ENCODE peak calls at places on chromosomes 4 and X, in four cellular contexts. S, D, Q and M are unnamed samples.
A peak's percentile ranks its signal among the peaks of the same experiment; 100 is the strongest.

GRCh38 chr4:76699911-76700310 is 198.0 kb downstream of the SOWAHB start:
- DNase-seq in S (no peak), D (no peak), Q (no peak), M (no peak)

GRCh38 chr4:10186228-10187214 is 69.9 kb upstream of the WDR1 start:
- DNase-seq in S (no peak), D (peak; percentile 81), Q (no peak), M (no peak)

GRCh38 chr4:8858925-8859210 is 12.8 kb downstream of the HMX1 start:
- DNase-seq in S (no peak), D (no peak), Q (no peak), M (no peak)

GRCh38 chrX:49053223-49054072 is 5.4 kb upstream of the CCDC120 start:
- DNase-seq in S (peak; percentile 43), D (peak; percentile 76), Q (no peak), M (peak; percentile 67)

GRCh38 chr4:53346920-53347852 is 18.7 kb downstream of the SCFD2 start:
- DNase-seq in S (peak; percentile 61), D (no peak), Q (no peak), M (peak; percentile 19)

GRCh38 chr4:56743550-56743949 is 62.5 kb upstream of the HOPX start:
- DNase-seq in S (no peak), D (no peak), Q (no peak), M (no peak)

GRCh38 chr4:86184216-86184915 is 175.5 kb downstream of the MAPK10 start:
- DNase-seq in S (peak; percentile 50), D (no peak), Q (no peak), M (no peak)

GRCh38 chr4:53854991-53855885 is 209.2 kb downstream of the CHIC2 start:
- DNase-seq in S (peak; percentile 60), D (no peak), Q (no peak), M (no peak)

GRCh38 chr4:168832746-168833575 is 177.1 kb downstream of the CBR4 start:
- DNase-seq in S (no peak), D (no peak), Q (no peak), M (peak; percentile 32)

GRCh38 chr4:48047421-48047844 is 30.9 kb downstream of the NIPAL1 start:
- DNase-seq in S (no peak), D (no peak), Q (peak; percentile 84), M (no peak)

GRCh38 chr4:158949094-158949493 is 153.8 kb upstream of the RAPGEF2 start:
- DNase-seq in S (peak; percentile 58), D (no peak), Q (no peak), M (peak; percentile 82)

GRCh38 chr4:88178633-88179231 is 20.3 kb upstream of the ABCG2 start:
- DNase-seq in S (no peak), D (no peak), Q (no peak), M (no peak)
- TF ChIP-seq FOS in S (no peak), D (no peak), Q (no peak), M (no peak)

GRCh38 chr4:123443401-123444297 is 47.1 kb downstream of the SPRY1 start:
- DNase-seq in S (peak; percentile 21), D (no peak), Q (peak; percentile 54), M (no peak)
- H2AFZ ChIP-seq in S (peak overlapping the region; percentile 86), D (peak overlapping the region; percentile 86), Q (peak overlapping the region; percentile 55), M (no peak overlapping the region)

GRCh38 chr4:11548529-11549176 is 120.0 kb upstream of the HS3ST1 start:
- DNase-seq in S (peak; percentile 34), D (no peak), Q (no peak), M (peak; percentile 73)
- TF ChIP-seq FOS in S (peak; percentile 51), D (no peak), Q (no peak), M (peak; percentile 93)

DNA sequence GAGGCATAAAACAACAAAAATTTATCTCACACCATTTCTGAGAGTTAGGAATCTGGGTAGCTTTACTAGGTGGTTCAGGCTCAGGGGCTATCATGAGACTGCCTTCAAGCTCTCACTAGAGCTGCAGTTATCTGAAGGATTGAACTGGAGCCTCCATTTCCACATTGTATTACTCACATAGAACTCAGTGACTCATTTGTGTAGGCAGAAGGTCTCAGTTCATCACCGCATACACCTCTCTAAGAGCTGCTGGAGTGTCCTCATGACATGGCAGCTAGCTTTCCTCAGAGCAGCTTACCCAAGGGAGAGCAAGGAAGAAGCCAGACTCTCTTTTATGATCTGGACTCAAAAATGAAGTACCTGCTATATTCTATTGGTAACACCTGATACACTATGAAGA is 389.2 kb downstream of the IQCM start:
- DNase-seq in S (peak; percentile 35), D (no peak), Q (no peak), M (no peak)
- H2AFZ ChIP-seq in S (no peak overlapping the region), D (no peak overlapping the region), Q (no peak overlapping the region), M (no peak overlapping the region)

GRCh38 chrX:38052096-38052495 is 45.7 kb downstream of the SYTL5 start:
- DNase-seq in S (peak; percentile 92), D (no peak), Q (no peak), M (peak; percentile 35)
- TF ChIP-seq FOS in S (peak; percentile 70), D (no peak), Q (no peak), M (peak; percentile 83)

GRCh38 chrX:105821471-105822081 is 763 bp upstream of the NRK start:
- DNase-seq in S (peak; percentile 45), D (no peak), Q (no peak), M (peak; percentile 15)

GRCh38 chrX:105820247-105820646 is 2.1 kb upstream of the NRK start:
- DNase-seq in S (no peak), D (no peak), Q (no peak), M (no peak)

GRCh38 chrX:105816517-105816916 is 5.8 kb upstream of the NRK start:
- DNase-seq in S (no peak), D (no peak), Q (no peak), M (no peak)

GRCh38 chrX:105823092-105823454 is 734 bp downstream of the NRK start:
- DNase-seq in S (no peak), D (no peak), Q (no peak), M (no peak)

DNA sequence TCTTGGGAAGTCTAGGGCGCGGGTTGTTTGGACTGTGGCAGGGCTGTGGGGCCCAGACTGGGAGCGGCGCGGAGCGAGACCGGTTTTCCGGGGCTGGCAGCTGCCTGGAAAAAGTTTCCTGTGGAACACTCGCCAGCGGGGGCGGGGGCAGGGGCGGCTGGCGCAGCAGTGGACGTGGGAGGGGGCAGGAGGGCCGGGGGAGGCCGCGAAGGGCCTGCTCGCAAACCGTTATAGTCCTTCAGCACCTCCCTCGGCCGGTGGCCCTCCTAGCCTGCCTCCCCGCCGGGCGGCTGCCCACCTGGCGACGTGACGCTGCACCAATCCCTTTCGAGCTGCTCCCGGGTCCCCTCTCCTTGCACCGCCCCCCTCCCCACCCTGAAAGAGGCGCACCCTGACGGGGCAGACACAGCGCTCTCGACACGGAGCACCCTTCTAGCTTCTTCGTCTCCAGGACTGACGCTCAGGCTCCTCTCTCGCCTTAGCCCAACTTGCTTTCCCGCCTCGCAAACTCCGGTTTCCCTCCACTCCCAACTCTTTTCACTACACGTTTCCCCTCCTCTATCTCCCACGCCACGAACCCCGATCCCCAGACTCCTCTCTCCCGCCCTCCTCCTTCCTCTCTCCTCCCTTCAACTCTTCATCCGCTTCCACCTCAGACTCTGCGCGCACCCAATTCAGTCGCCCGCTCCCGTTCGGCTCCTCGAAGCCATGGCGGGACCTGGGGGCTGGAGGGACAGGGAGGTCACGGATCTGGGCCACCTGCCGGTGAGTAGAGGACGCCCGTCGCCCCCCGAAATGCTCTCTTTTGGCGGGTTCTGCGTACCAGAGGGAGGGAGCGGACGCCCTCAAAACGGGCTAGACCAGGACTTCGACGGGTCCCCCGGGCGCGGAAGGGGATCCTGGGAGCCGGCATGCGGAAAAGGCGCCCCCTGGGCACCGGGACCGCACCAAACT is at the start of gene NRK:
- DNase-seq in S (no peak), D (no peak), Q (no peak), M (peak; percentile 31)
- H2AFZ ChIP-seq in S (peak within 1 kb of the TSS; percentile 75), D (no peak within 1 kb of the TSS), Q (no peak within 1 kb of the TSS), M (peak within 1 kb of the TSS; percentile 79)